ENCODE peak calls at places on chromosomes 2 and 18, in four cellular contexts. E, I, V and Z are unnamed samples.

GRCh38 chr18:24544141-24544498 is 83.7 kb downstream of the HRH4 start:
- DNase-seq in V (no peak), E (peak; percentile 44), I (no peak), Z (no peak)

GRCh38 chr18:57585846-57586242 is 658 bp downstream of the FECH start:
- DNase-seq in E (peak; percentile 6), I (no peak), V (no peak), Z (no peak)

GRCh38 chr2:191311627-191312026 is 66.4 kb downstream of the MYO1B start:
- DNase-seq in V (no peak), I (no peak), E (peak; percentile 92), Z (no peak)

GRCh38 chr2:65300772-65301711 is 73.4 kb downstream of the ACTR2 start:
- DNase-seq in V (no peak), I (peak; percentile 72), E (peak; percentile 39), Z (no peak)

GRCh38 chr18:78587626-78588600 is 391.7 kb upstream of the SALL3 start:
- DNase-seq in E (no peak), V (no peak), I (no peak), Z (no peak)

GRCh38 chr2:86476092-86476491 is 34.9 kb downstream of the KDM3A start:
- DNase-seq in V (no peak), E (no peak), I (no peak), Z (no peak)

GRCh38 chr2:121596221-121597080 is 52.8 kb downstream of the CLASP1 start:
- DNase-seq in V (no peak), I (no peak), E (peak; percentile 49), Z (no peak)

GRCh38 chr18:34352385-34353163 is 127.9 kb upstream of the NOL4 start:
- DNase-seq in E (no peak), V (no peak), I (no peak), Z (no peak)

GRCh38 chr18:48363167-48363566 is 46.0 kb downstream of the ZBTB7C start:
- DNase-seq in E (no peak), I (no peak), V (no peak), Z (peak; percentile 13)

DNA sequence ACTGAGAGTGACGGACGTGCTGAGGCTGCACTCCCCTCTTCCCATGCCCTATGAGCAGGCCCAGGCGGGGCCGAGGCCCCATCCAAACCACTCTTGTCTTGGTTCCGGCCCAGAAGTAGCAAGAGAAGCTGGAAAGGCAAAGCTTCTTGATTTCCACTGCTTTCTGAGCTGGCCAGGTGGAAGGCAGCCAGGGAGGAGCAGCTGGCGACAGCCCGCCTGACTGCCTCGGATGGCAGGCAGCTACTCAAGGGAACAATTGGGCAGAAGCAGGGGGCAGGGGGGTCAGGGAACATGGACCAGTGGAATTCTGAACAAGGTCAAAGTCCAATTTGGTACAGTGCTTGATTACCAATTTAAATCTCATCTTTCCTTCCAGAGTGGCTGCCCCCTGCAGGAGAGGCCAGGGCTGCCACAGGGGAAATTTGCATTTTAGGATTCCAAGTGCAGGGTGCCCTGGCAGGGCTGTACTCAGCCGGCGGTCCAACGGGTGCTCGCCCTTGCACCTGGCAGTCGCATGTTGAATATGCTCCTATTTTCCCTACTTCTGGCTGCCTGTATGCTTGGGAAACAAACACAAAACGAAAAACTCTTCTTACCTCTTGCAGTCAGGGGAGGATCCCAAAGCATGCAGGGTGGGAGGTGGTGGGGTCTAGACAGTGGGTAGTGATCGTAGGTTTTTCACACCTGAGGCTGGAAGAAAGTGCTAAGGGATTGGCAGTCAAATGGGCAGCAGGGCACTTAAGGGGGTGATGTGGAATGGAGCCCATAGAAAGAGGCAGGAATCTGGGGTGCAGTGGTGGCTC is 67.3 kb downstream of the LIPG start:
- DNase-seq in I (no peak), E (no peak), V (peak; percentile 52), Z (no peak)
- TF ChIP-seq CTCF in I (no peak), E (peak; percentile 22), V (peak; percentile 58), Z (peak; percentile 69)

GRCh38 chr2:142687075-142687474 is 190.4 kb upstream of the KYNU start:
- DNase-seq in V (no peak), E (no peak), I (no peak), Z (no peak)

GRCh38 chr2:142684667-142685066 is 192.8 kb upstream of the KYNU start:
- DNase-seq in E (no peak), I (no peak), V (no peak), Z (no peak)

GRCh38 chr2:142678164-142678563 is 199.3 kb upstream of the KYNU start:
- DNase-seq in I (no peak), V (no peak), E (no peak), Z (no peak)

GRCh38 chr2:142681952-142682351 is 195.5 kb upstream of the KYNU start:
- DNase-seq in V (no peak), E (no peak), I (no peak), Z (no peak)

DNA sequence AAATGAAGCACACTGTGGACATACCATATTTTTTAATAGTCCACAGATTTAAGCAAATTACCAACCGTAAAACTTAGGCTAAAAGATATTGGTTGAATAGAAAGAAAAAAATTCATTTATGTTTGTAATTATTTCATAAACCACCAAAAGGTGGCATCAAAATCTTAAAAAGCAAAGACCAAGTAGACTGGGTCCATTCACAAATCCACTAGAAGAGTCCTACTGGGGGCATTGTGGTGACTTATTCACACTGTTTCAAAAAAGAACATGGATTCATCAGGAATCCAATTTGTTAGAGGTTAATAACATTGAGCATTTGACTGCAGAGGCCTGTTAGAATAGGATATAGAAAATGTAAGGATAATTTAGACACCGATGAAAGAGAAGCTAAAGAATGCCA is 194.9 kb upstream of the KYNU start:
- DNase-seq in E (peak; percentile 47), V (no peak), I (no peak), Z (no peak)
- TF ChIP-seq CTCF in E (peak; percentile 35), V (peak; percentile 41), I (peak; percentile 20), Z (no peak)

DNA sequence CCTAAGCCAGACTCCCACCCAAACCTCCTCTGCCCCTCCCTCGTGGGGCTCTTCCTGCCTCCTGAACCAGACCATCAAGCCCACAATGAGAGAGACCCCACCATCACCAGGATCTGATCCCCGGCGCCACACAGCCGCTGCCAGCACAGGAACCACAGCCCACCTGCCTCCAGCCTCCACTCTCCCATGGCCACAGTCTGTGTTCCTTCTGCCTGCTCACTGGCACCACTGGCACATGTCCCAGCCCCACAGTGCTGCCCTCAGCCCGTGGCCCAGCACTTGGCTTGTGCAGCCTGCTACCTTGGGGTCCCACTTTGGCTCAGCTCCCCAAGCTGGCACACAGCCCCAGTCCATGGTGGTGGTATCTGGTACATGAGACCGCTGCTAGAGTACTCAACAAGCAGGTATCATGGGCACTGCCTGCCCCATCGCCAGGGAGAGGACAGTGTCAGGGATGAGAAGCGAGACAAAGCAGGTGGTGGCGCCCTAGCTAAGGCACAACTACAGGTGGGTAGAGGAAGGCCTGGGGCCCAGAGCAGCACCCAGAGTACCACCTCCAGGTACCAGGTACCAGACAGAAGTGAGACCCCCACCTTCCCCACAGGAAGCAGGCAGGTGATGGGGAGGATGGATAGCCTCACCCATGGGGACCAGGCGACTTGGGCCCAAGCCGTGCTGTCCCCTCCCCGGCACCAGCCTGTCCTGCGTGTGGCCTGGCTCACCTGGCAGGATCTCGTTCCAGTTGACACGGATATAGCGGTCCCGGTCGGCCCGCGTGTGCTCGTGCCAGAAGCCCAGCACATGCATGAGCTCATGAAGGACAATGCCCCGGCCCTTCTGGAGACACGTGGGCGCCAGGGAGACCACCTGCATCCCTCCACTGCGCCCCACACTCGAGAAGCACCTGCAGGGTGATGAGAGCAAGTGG is 6.2 kb downstream of the ASTL start:
- DNase-seq in V (no peak), E (no peak), I (no peak), Z (no peak)
- TF ChIP-seq CTCF in V (no peak), E (no peak), I (no peak), Z (no peak)

DNA sequence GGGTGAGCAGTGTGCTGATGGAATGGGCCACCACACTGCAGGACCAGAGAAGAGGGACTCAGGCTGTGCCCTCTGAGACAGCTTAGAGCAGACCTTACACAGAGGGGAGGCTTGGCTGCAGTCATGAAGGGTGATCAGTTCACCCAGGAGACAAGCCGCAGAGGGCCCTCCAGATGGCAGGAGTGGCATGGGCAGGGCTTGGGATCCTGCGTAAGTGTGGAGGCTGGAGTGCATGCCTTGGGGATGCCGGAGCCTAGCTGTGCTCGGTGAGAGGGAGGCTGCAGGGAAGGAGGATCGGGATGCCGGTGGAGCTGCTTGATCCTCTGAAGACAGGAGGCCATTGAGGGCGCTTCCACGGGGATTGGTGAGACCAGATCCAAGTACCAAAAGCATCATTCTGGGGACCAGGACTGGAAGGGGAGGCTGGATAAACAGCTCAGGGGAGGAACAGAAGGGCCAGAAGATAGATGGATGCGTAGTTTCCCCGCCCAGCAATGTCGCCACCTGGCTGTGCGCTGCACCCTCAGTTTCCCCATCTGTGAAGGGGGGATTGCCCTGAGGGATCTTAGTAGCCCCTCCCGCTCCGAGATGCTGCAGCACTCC is 163.4 kb downstream of the INHBB start:
- DNase-seq in E (no peak), I (no peak), V (no peak), Z (no peak)
- TF ChIP-seq CTCF in E (no peak), I (no peak), V (no peak), Z (no peak)

GRCh38 chr2:28608829-28609400 is 113.1 kb downstream of the PLB1 start:
- DNase-seq in I (no peak), V (no peak), E (no peak), Z (no peak)

GRCh38 chr2:28603821-28604220 is 108.0 kb downstream of the PLB1 start:
- DNase-seq in V (no peak), I (no peak), E (no peak), Z (no peak)

GRCh38 chr2:28604284-28604843 is 108.5 kb downstream of the PLB1 start:
- DNase-seq in V (no peak), E (no peak), I (no peak), Z (no peak)

GRCh38 chr2:28608061-28608828 is 112.4 kb downstream of the PLB1 start:
- DNase-seq in E (no peak), V (no peak), I (no peak), Z (no peak)

GRCh38 chr2:28606986-28607441 is 111.2 kb downstream of the PLB1 start:
- DNase-seq in I (no peak), V (no peak), E (no peak), Z (no peak)
- TF ChIP-seq CTCF in I (no peak), V (no peak), E (no peak), Z (no peak)

DNA sequence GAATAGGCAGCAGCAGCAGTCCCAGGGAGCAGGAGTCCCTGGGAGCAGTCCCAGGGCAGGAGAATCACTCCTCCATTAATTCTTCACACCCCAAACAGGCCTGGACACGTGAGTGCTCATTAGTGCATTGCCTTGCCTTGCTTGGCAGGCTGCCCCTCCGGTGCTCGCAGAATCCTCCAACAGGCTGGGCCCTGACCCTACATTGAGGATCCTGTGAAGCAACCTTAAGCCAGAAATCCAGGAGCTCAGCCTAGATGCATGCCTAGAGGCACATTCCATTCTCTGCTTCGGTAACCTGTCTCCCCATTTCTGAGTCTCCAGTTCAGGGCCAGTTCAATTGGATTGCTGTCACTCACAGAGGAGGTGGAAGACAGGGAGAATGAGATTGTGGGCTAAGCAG is 97.4 kb upstream of the LRATD1 start:
- DNase-seq in V (no peak), E (peak; percentile 95), I (no peak), Z (no peak)
- TF ChIP-seq CTCF in V (no peak), E (no peak), I (no peak), Z (no peak)